ENCODE peak calls at places on chromosomes 6 and 20, in five cellular contexts. One of them, this sample, is unnamed.

GRCh38 chr6:2919401-2919800 is 16.3 kb upstream of the SERPINB9 start:
- DNase-seq in GM12878: no peak
- DNase-seq in hypothalamus: no peak
- DNase-seq in IMR-90: no peak
- DNase-seq in right atrium auricular region: peak
- DNase-seq in this sample: no peak

GRCh38 chr20:58651548-58651822 is 402 bp downstream of the STX16 start:
- DNase-seq in right atrium auricular region: no peak
- DNase-seq in hypothalamus: peak
- DNase-seq in IMR-90: peak
- DNase-seq in GM12878: no peak
- DNase-seq in this sample: no peak

GRCh38 chr6:164321297-164321696 is 906.8 kb downstream of the QKI start:
- DNase-seq in right atrium auricular region: no peak
- DNase-seq in GM12878: no peak
- DNase-seq in IMR-90: no peak
- DNase-seq in hypothalamus: no peak
- DNase-seq in this sample: no peak

GRCh38 chr20:2693286-2693995 is 861 bp downstream of the EBF4 start:
- DNase-seq in GM12878: no peak
- DNase-seq in right atrium auricular region: no peak
- DNase-seq in hypothalamus: peak
- DNase-seq in IMR-90: no peak
- DNase-seq in this sample: no peak

GRCh38 chr20:57738484-57738883 is 28.7 kb upstream of the PMEPA1 start:
- DNase-seq in hypothalamus: no peak
- DNase-seq in GM12878: no peak
- DNase-seq in IMR-90: no peak
- DNase-seq in right atrium auricular region: no peak
- DNase-seq in this sample: peak

GRCh38 chr6:48962041-48962440 is 501.0 kb downstream of the MMUT start:
- DNase-seq in IMR-90: no peak
- DNase-seq in right atrium auricular region: no peak
- DNase-seq in hypothalamus: no peak
- DNase-seq in GM12878: no peak
- DNase-seq in this sample: no peak

GRCh38 chr6:21679761-21680265 is 86.3 kb downstream of the SOX4 start:
- DNase-seq in right atrium auricular region: no peak
- DNase-seq in hypothalamus: no peak
- DNase-seq in GM12878: no peak
- DNase-seq in IMR-90: peak
- DNase-seq in this sample: peak

GRCh38 chr6:23446394-23447001 is 679.5 kb upstream of the NRSN1 start:
- DNase-seq in right atrium auricular region: no peak
- DNase-seq in IMR-90: peak
- DNase-seq in hypothalamus: no peak
- DNase-seq in GM12878: no peak
- DNase-seq in this sample: peak

GRCh38 chr6:1491920-1492319 is 102.5 kb downstream of the FOXF2 start:
- DNase-seq in IMR-90: no peak
- DNase-seq in hypothalamus: no peak
- DNase-seq in GM12878: no peak
- DNase-seq in right atrium auricular region: no peak
- DNase-seq in this sample: no peak

GRCh38 chr6:101824551-101825345 is 431.2 kb downstream of the GRIK2 start:
- DNase-seq in IMR-90: peak
- DNase-seq in hypothalamus: no peak
- DNase-seq in GM12878: no peak
- DNase-seq in right atrium auricular region: no peak
- DNase-seq in this sample: no peak

GRCh38 chr6:160067564-160067963 is 54.1 kb upstream of the SLC22A1 start:
- DNase-seq in right atrium auricular region: no peak
- DNase-seq in GM12878: no peak
- DNase-seq in hypothalamus: no peak
- DNase-seq in IMR-90: no peak
- DNase-seq in this sample: no peak

GRCh38 chr20:32494498-32495216 is 90.5 kb downstream of the NOL4L start:
- DNase-seq in hypothalamus: no peak
- DNase-seq in GM12878: no peak
- DNase-seq in IMR-90: no peak
- DNase-seq in right atrium auricular region: no peak
- DNase-seq in this sample: no peak

GRCh38 chr20:2296545-2297351 is 947 bp downstream of the TGM3 start:
- DNase-seq in GM12878: no peak
- DNase-seq in right atrium auricular region: no peak
- DNase-seq in hypothalamus: no peak
- DNase-seq in IMR-90: no peak
- DNase-seq in this sample: no peak

GRCh38 chr20:51174536-51174935 is 151.6 kb upstream of the KCNG1 start:
- DNase-seq in GM12878: no peak
- DNase-seq in hypothalamus: no peak
- DNase-seq in right atrium auricular region: no peak
- DNase-seq in IMR-90: no peak
- DNase-seq in this sample: no peak

GRCh38 chr6:106339334-106340029 is 13.9 kb upstream of the ATG5 start:
- DNase-seq in GM12878: no peak
- DNase-seq in right atrium auricular region: no peak
- DNase-seq in hypothalamus: peak
- DNase-seq in IMR-90: peak
- DNase-seq in this sample: peak

GRCh38 chr6:5135783-5136376 is 50.7 kb downstream of the PPP1R3G start:
- DNase-seq in GM12878: no peak
- DNase-seq in hypothalamus: no peak
- DNase-seq in IMR-90: no peak
- DNase-seq in right atrium auricular region: no peak
- DNase-seq in this sample: peak

GRCh38 chr6:231779-232178 is 60.5 kb upstream of the DUSP22 start:
- DNase-seq in IMR-90: no peak
- DNase-seq in right atrium auricular region: no peak
- DNase-seq in GM12878: peak
- DNase-seq in hypothalamus: no peak
- DNase-seq in this sample: no peak

GRCh38 chr6:32410906-32411305 is 3.9 kb upstream of the BTNL2 start:
- DNase-seq in right atrium auricular region: no peak
- DNase-seq in GM12878: no peak
- DNase-seq in IMR-90: no peak
- DNase-seq in hypothalamus: no peak
- DNase-seq in this sample: no peak

GRCh38 chr20:37968726-37969401 is 64.4 kb downstream of the TTI1 start:
- DNase-seq in IMR-90: no peak
- DNase-seq in right atrium auricular region: peak
- DNase-seq in GM12878: no peak
- DNase-seq in hypothalamus: no peak
- DNase-seq in this sample: peak

GRCh38 chr6:121884056-121884455 is 448.6 kb downstream of the GJA1 start:
- DNase-seq in right atrium auricular region: no peak
- DNase-seq in GM12878: no peak
- DNase-seq in hypothalamus: no peak
- DNase-seq in IMR-90: no peak
- DNase-seq in this sample: no peak

GRCh38 chr20:33362898-33363297 is 38.4 kb downstream of the CDK5RAP1 start:
- DNase-seq in hypothalamus: no peak
- DNase-seq in right atrium auricular region: no peak
- DNase-seq in GM12878: no peak
- DNase-seq in IMR-90: no peak
- DNase-seq in this sample: no peak

GRCh38 chr6:13217206-13217905 is 111.0 kb downstream of the TBC1D7 start:
- DNase-seq in GM12878: no peak
- DNase-seq in right atrium auricular region: no peak
- DNase-seq in IMR-90: peak
- DNase-seq in hypothalamus: no peak
- DNase-seq in this sample: peak

GRCh38 chr6:117463762-117464665 is 18.5 kb upstream of the DCBLD1 start:
- DNase-seq in hypothalamus: no peak
- DNase-seq in IMR-90: peak
- DNase-seq in right atrium auricular region: no peak
- DNase-seq in GM12878: no peak
- DNase-seq in this sample: peak

GRCh38 chr6:142075516-142076101 is 57.1 kb upstream of the GJE1 start:
- DNase-seq in GM12878: no peak
- DNase-seq in right atrium auricular region: no peak
- DNase-seq in IMR-90: no peak
- DNase-seq in hypothalamus: no peak
- DNase-seq in this sample: no peak

This sample was measured in LHCN-M2.